ENCODE peak calls at places on chromosomes 1 and 21, in seven cellular contexts. M is bronchial epithelial cell, R is tibial nerve, I is Panc1, X is AG09309, V is lung, E is ovary. A is an unnamed sample.

GRCh38 chr1:36166938-36167910 is 11.3 kb downstream of the MAP7D1 start:
- DNase-seq in M (peak), R (no peak), I (no peak), X (no peak), V (no peak), E (no peak), A (no peak)

GRCh38 chr1:228866498-228866897 is 131.2 kb downstream of the RHOU start:
- DNase-seq in M (no peak), R (no peak), I (no peak), X (no peak), V (no peak), E (no peak), A (no peak)

GRCh38 chr21:43639470-43640178 is 19.7 kb downstream of the HSF2BP start:
- DNase-seq in M (peak), R (no peak), I (no peak), X (peak), V (peak), E (no peak), A (peak)

GRCh38 chr21:32207096-32207716 is 71.6 kb downstream of the MIS18A start:
- DNase-seq in M (no peak), R (no peak), I (no peak), X (no peak), V (peak), E (no peak), A (no peak)

GRCh38 chr1:41662061-41662655 is 177.7 kb upstream of the EDN2 start:
- DNase-seq in M (peak), R (no peak), I (no peak), X (peak), V (peak), E (peak), A (peak)

GRCh38 chr1:74504125-74505065 is 8.0 kb downstream of the LRRC53 start:
- DNase-seq in M (peak), R (no peak), I (peak), X (no peak), V (peak), E (peak), A (peak)

GRCh38 chr1:29962831-29963247 is 726.5 kb downstream of the PTPRU start:
- DNase-seq in M (no peak), R (no peak), I (no peak), X (no peak), V (no peak), E (no peak), A (no peak)

GRCh38 chr21:41119901-41120300 is 48.1 kb upstream of the BACE2 start:
- DNase-seq in M (no peak), R (no peak), I (no peak), X (no peak), V (no peak), E (no peak), A (no peak)

GRCh38 chr1:228867093-228867950 is 132.0 kb downstream of the RHOU start:
- DNase-seq in M (no peak), R (no peak), I (no peak), X (no peak), V (no peak), E (no peak), A (no peak)

GRCh38 chr1:248755505-248755904 is at the start of gene LYPD8:
- DNase-seq in M (no peak), R (no peak), I (no peak), X (no peak), V (no peak), E (no peak), A (no peak)

GRCh38 chr1:225408249-225408648 is 19.6 kb downstream of the LBR start:
- DNase-seq in M (no peak), R (no peak), I (no peak), X (no peak), V (no peak), E (no peak), A (no peak)

GRCh38 chr1:181317261-181317924 is 165.9 kb upstream of the CACNA1E start:
- DNase-seq in M (no peak), R (no peak), I (no peak), X (no peak), V (no peak), E (no peak), A (no peak)

GRCh38 chr1:50978144-50978851 is 8.3 kb downstream of the CDKN2C start:
- DNase-seq in M (peak), R (no peak), I (no peak), X (no peak), V (peak), E (peak), A (peak)

GRCh38 chr1:233328661-233329498 is 1.4 kb downstream of the MAP3K21 start:
- DNase-seq in M (peak), R (no peak), I (no peak), X (no peak), V (no peak), E (no peak), A (peak)

GRCh38 chr1:171563675-171564074 is 58.4 kb upstream of the MYOCOS start:
- DNase-seq in M (no peak), R (no peak), I (no peak), X (no peak), V (no peak), E (no peak), A (no peak)

GRCh38 chr21:29321908-29322569 is 23.3 kb downstream of the BACH1 start:
- DNase-seq in M (no peak), R (no peak), I (no peak), X (no peak), V (no peak), E (no peak), A (no peak)

GRCh38 chr21:45281411-45282282 is 6.0 kb downstream of the POFUT2 start:
- DNase-seq in M (no peak), R (peak), I (no peak), X (no peak), V (no peak), E (peak), A (no peak)

GRCh38 chr1:77762072-77762476 is 2.4 kb upstream of the USP33 start:
- DNase-seq in M (peak), R (no peak), I (no peak), X (no peak), V (no peak), E (no peak), A (peak)

DNA sequence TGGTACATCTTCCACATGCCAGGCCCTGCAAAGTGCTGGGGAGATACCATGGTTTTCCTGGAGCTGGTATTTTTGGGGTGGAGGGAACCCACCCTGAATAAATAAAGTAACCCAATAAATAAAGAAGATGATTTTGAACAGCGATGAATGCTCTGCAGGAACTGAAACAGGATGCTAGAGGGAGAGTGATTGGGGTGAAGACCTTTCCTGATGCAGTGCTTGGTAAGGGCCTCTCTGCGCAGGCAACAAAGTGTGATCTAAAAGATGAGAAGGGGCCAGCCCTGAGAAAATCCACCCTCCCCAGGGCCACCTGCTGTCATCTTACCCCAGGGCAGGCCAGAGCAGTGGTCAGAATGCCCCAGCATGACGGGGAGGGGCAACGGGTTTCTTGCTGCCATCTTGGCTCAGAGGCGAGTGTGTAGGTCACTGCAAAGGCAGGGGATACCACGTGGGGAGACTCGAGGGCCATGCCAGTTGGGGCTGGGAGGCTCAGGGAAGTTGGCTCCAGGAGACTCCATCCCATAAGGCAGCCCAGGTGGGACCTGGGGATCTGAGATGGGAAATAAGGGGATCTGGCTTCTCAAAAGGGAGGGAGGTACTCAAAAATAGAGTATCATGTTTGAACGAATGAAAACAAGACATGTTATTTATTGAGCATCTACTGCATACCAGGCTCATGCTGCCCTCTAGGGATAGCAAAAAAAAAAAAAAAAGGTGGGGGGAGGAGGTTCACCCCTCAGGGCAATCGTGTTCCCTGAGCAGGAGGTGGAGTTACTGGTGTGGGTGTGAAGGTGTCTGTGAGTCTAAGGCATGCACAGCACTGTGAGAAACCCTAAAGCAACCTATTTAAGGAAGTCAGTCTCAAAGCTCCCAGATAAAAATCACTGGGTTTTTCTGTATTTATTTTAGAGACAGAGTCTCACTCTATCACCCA is 2.8 kb downstream of the SRARP start:
- DNase-seq in M (peak), R (no peak), I (no peak), X (no peak), V (no peak), E (peak), A (peak)
- TF ChIP-seq CTCF in M (peak), R (no peak), I (no peak), X (peak), V (no peak), E (no peak), A (peak)

GRCh38 chr1:3350441-3351261 is 103.8 kb upstream of the ARHGEF16 start:
- DNase-seq in M (no peak), R (no peak), I (no peak), X (no peak), V (no peak), E (peak), A (no peak)
- TF ChIP-seq CTCF in M (no peak), R (no peak), I (no peak), X (no peak), V (no peak), E (no peak), A (no peak)

GRCh38 chr1:150808134-150808533 is at the start of gene CTSK:
- DNase-seq in M (no peak), R (no peak), I (no peak), X (no peak), V (no peak), E (no peak), A (no peak)
- TF ChIP-seq CTCF in M (no peak), R (no peak), I (no peak), X (no peak), V (no peak), E (no peak), A (no peak)

GRCh38 chr1:147811273-147811672 is 50.9 kb upstream of the GJA5 start:
- DNase-seq in M (no peak), R (no peak), I (no peak), X (no peak), V (no peak), E (no peak), A (no peak)

GRCh38 chr1:147812799-147813198 is 52.4 kb upstream of the GJA5 start:
- DNase-seq in M (no peak), R (no peak), I (no peak), X (no peak), V (no peak), E (no peak), A (no peak)

GRCh38 chr1:147820898-147821297 is 60.5 kb upstream of the GJA5 start:
- DNase-seq in M (no peak), R (no peak), I (no peak), X (no peak), V (no peak), E (no peak), A (no peak)

GRCh38 chr1:147811751-147812150 is 51.3 kb upstream of the GJA5 start:
- DNase-seq in M (no peak), R (no peak), I (no peak), X (no peak), V (no peak), E (no peak), A (no peak)

GRCh38 chr1:147815503-147815902 is 55.1 kb upstream of the GJA5 start:
- DNase-seq in M (no peak), R (no peak), I (no peak), X (no peak), V (no peak), E (no peak), A (no peak)
- TF ChIP-seq CTCF in M (no peak), R (no peak), I (peak), X (no peak), V (no peak), E (no peak), A (no peak)

DNA sequence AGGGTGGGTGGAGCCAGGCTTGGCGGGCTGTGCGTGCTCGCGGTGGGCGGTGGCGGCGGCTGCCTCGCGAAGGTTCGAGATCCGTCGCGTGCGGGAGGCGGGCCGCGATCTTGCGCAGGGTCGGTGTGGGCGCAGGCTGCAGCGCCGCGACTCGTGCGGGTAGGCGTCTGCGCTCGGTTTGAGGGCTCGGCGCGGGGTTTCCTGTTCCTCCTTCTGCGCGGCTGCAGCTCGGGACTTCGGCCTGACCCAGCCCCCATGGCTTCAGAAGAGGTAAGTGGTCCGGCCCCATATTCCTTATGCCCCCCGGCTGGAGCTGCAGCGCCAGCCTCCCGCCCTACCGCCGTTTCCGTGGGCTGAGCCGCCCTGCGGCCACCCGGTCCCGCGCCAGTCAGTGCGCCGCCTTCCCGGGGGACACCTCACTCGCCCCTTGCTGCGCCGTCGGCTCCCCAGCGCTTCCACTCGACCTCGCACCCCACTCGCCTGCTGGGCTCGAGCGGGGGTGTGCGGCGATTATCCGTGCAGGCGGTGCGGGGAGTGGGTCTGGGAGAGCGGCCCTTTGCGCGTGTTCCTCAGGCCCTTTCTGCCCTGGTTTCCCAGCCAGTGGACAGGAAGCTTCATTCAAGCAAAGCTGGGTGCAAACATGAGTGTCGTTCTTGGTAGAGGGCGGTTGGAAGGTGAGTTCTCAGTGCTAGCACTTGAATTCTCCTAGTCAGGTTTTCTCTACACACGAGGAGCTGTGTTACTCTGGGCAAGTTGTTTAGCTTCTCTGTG is at the start of gene CACYBP:
- DNase-seq in M (peak), R (peak), I (no peak), X (no peak), V (peak), E (no peak), A (peak)
- TF ChIP-seq CTCF in M (no peak), R (no peak), I (no peak), X (no peak), V (no peak), E (peak), A (no peak)

GRCh38 chr1:188070848-188071247 is 1242.1 kb downstream of the PLA2G4A start:
- DNase-seq in M (no peak), R (no peak), I (no peak), X (no peak), V (no peak), E (no peak), A (no peak)

GRCh38 chr1:188062456-188062855 is 1233.7 kb downstream of the PLA2G4A start:
- DNase-seq in M (no peak), R (no peak), I (no peak), X (no peak), V (no peak), E (no peak), A (peak)

GRCh38 chr1:188061881-188062280 is 1233.1 kb downstream of the PLA2G4A start:
- DNase-seq in M (no peak), R (no peak), I (no peak), X (no peak), V (no peak), E (no peak), A (no peak)

DNA sequence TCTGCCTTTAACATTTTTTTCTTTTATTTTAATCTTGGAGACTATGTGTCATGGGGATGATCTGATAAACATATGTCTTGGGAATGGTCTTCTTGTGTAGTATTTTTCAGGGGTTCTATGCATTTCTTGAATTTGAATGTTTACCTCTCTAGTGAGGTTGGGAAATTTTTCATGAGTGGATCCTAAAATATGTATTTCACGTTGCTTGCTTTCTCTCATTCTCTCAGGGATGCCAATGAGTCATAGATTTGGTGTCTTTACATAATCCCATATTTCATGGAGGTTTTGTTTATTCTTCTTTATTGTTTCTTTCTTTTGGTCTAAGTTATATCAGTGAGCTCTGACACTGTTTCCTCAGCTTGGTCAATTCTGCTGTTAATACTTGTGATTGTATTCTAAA is 1237.2 kb downstream of the PLA2G4A start:
- DNase-seq in M (peak), R (no peak), I (no peak), X (no peak), V (no peak), E (no peak), A (peak)
- TF ChIP-seq CTCF in M (no peak), R (no peak), I (no peak), X (no peak), V (no peak), E (no peak), A (no peak)